ENCODE peak calls at places on chromosomes 6 and 20, in four cellular contexts. C is HCT116, D is K562, W is HepG2. Q is an unnamed sample. For H3K4me1, the result is how much of the 10 kb centered on the place peaks cover.

GRCh38 chr20:17500271-17500670 is 30.9 kb downstream of the BFSP1 start:
- DNase-seq in W (no peak), C (no peak), D (no peak), Q (no peak)

GRCh38 chr6:118621799-118622470 is 29.5 kb downstream of the CEP85L start:
- DNase-seq in C (no peak), W (no peak), D (no peak), Q (no peak)

GRCh38 chr6:108781419-108782110 is 66.7 kb upstream of the ARMC2 start:
- DNase-seq in W (no peak), D (no peak), C (no peak), Q (no peak)

GRCh38 chr6:35354361-35355135 is 12.2 kb downstream of the PPARD start:
- DNase-seq in D (no peak), W (no peak), C (no peak), Q (no peak)

GRCh38 chr6:11876934-11877433 is 98.4 kb upstream of the ADTRP start:
- DNase-seq in D (no peak), C (no peak), W (no peak), Q (no peak)

GRCh38 chr6:21918666-21919065 is 325.1 kb downstream of the SOX4 start:
- DNase-seq in D (no peak), C (no peak), W (no peak), Q (no peak)

GRCh38 chr20:31454374-31454773 is 13.9 kb downstream of the DEFB123 start:
- DNase-seq in C (no peak), D (no peak), W (no peak), Q (no peak)

GRCh38 chr20:3652646-3653596 is 10.3 kb downstream of the GFRA4 start:
- DNase-seq in W (no peak), D (peak), C (no peak), Q (no peak)

GRCh38 chr6:54335871-54336270 is 27.6 kb downstream of the TINAG start:
- DNase-seq in W (peak), C (peak), D (no peak), Q (peak)

GRCh38 chr6:133300896-133301295 is 59.7 kb downstream of the EYA4 start:
- DNase-seq in C (no peak), D (no peak), W (no peak), Q (no peak)

GRCh38 chr6:116444092-116444491 is 17.1 kb upstream of the CALHM6 start:
- DNase-seq in C (peak), W (peak), D (peak), Q (peak)

GRCh38 chr6:168030218-168030693 is 32.8 kb downstream of the KIF25 start:
- DNase-seq in C (no peak), W (no peak), D (no peak), Q (no peak)

GRCh38 chr6:40438556-40438955 is 148.6 kb downstream of the LRFN2 start:
- DNase-seq in D (no peak), W (no peak), C (no peak), Q (no peak)

GRCh38 chr6:11606287-11606686 is 68.7 kb downstream of the TMEM170B start:
- DNase-seq in W (no peak), C (no peak), D (no peak), Q (no peak)

GRCh38 chr6:21747441-21747840 is 153.9 kb downstream of the SOX4 start:
- DNase-seq in C (no peak), D (no peak), W (no peak), Q (no peak)

GRCh38 chr6:14706378-14706929 is 539.4 kb upstream of the JARID2 start:
- DNase-seq in C (peak), D (peak), W (no peak), Q (no peak)

GRCh38 chr6:31087494-31088089 is 24.8 kb downstream of the C6orf15 start:
- DNase-seq in D (peak), C (peak), W (peak), Q (no peak)
- TF ChIP-seq CTCF in D (peak), C (peak), W (peak), Q (peak)

DNA sequence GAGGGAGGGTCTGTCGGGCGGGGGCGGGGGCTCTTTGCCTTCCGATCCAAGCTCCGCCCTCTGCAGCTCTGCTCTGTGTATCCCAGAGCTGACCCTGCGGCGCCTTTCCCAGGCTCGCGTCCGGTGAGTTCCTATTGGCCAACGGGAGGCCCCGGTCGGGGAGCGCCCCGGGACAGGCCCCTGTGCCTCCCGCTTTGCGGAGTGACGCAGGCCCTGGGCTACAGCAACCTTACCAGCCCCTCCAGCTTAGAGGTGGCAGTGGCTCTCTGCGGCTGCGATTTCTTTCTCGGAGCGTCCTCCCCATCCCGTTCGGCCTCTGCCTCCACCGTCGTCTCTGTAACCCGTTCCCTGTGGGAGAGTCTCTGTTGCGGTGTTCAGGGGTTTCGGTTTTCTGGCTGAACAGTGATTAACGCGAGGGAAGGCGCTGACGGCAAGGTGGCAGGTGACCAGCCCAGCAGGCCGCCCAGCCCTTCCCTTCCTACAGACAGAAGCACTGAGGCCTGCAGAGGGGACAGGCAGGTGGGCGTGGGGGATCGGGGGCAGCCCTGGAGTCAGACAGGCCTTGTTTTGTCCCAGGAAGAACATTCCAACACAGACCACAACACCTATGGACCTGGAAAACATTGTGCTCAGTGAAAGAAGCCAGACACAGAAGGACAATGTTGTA is 18.1 kb upstream of the CEBPB start:
- DNase-seq in W (peak), D (no peak), C (no peak), Q (no peak)
- TF ChIP-seq TCF7L2 in W (no peak), D (no peak), C (no peak), Q (no peak)

GRCh38 chr20:10922521-10922920 is 248.7 kb upstream of the JAG1 start:
- DNase-seq in D (no peak), C (no peak), W (no peak), Q (no peak)

GRCh38 chr20:10919549-10920140 is 245.8 kb upstream of the JAG1 start:
- DNase-seq in W (no peak), C (no peak), D (no peak), Q (no peak)

GRCh38 chr20:10921491-10922010 is 247.8 kb upstream of the JAG1 start:
- DNase-seq in C (no peak), D (no peak), W (no peak), Q (no peak)

GRCh38 chr20:10922941-10923340 is 249.1 kb upstream of the JAG1 start:
- DNase-seq in C (no peak), D (no peak), W (no peak), Q (no peak)

DNA sequence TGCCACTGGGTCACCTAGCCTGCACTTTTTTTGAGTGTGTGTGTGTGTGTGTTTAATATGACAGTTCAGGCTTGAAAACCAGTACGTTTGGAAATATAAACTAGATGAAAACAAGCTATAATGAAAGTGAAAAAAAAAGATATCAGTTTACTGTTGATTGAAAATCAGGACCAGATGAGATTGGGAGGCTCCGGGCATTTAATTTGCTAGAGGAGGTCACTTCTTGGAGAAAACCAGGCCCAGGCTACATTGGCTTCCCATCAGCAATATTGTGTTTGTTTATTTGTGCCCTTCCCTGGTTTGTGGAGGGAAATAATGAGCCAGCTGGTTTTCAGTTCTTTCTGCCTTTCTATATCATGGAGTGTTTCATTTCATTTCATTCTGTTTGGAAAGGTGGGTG is 246.6 kb upstream of the JAG1 start:
- DNase-seq in D (no peak), W (no peak), C (no peak), Q (no peak)
- H3K4me1 ChIP-seq in D (under half), W (under half), C (under half), Q (under half)

GRCh38 chr6:43977404-43978111 is 149.7 kb downstream of the MRPL14 start:
- DNase-seq in D (no peak), W (no peak), C (no peak), Q (no peak)
- TF ChIP-seq CTCF in D (peak), W (no peak), C (no peak), Q (no peak)

GRCh38 chr6:43714311-43715055 is 26.9 kb upstream of the MRPS18A start:
- DNase-seq in D (peak), C (no peak), W (peak), Q (no peak)
- TF ChIP-seq TCF7L2 in D (no peak), C (no peak), W (no peak), Q (no peak)

GRCh38 chr20:32965581-32966373 is 38.5 kb downstream of the SUN5 start:
- DNase-seq in C (no peak), D (no peak), W (no peak), Q (no peak)
- H3K4me1 ChIP-seq in C (under half), D (under half), W (under half), Q (under half)

DNA sequence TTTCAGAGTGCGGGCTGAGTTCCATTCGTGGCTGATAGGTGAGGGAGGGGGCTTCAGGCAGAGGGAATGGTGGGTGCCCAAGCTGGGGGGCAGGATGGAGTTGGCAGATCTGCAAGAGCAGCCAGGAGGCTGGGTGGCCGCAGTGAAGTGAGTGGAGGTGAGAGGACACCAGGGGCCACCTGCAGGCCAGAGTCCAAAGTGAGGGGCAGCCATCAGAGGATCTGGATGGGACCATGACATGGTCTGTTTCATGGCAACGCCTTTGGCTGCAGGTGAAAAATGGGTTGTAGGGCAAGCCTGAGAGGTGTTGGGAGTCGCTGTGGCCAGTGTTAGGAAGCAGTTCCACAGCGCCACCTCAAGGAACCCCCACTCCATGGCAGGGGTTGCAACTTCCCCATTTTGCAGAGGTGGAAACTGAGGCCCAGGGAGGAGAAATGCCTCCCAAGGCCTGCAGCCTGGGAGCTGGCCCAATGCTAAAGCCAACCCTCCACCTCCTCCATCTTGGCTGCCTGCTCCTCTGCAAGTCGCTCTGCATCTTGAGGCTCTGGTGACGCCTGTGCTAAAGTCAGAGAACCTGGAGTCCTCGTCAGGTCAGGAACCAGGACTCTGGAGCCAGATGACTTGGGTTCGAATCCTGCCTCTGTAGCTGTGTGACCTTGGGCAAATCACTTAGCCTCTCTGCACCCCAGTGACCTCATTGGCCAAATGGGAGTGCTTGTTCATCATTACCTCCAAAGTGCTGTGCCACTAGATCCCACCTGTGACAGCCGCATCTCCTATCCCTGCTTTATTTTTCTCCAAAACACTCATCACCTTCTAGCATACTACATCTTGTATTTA is 153.8 kb downstream of the CEBPB start:
- DNase-seq in W (peak), C (no peak), D (peak), Q (no peak)
- TF ChIP-seq CTCF in W (peak), C (peak), D (peak), Q (no peak)

GRCh38 chr20:59958626-59959025 is 403 bp downstream of the CDH26 start:
- DNase-seq in W (no peak), D (no peak), C (no peak), Q (no peak)
- TF ChIP-seq TCF7L2 in W (no peak), D (no peak), C (no peak), Q (no peak)

GRCh38 chr20:63234693-63235398 is 859 bp upstream of the BIRC7 start:
- DNase-seq in C (no peak), D (no peak), W (peak), Q (no peak)
- H3K4me1 ChIP-seq in C (half or more), D (under half), W (half or more), Q (half or more)